ENCODE peak calls at places on chromosomes 2 and 18, in nine cellular contexts. Q, N, D, E, P, O, B, A and Y are unnamed samples.

GRCh38 chr2:29110916-29111315 is 4.3 kb upstream of the CLIP4 start:
- DNase-seq in B (no peak), N (no peak), A (no peak), P (no peak), Q (no peak), O (no peak), E (no peak), D (no peak), Y (no peak)

GRCh38 chr2:180358458-180358857 is 351.4 kb upstream of the CWC22 start:
- DNase-seq in Q (no peak), O (no peak), E (no peak), B (no peak), D (no peak), N (no peak), P (no peak), A (no peak), Y (no peak)

GRCh38 chr2:233810385-233810784 is 32.3 kb downstream of the MROH2A start:
- DNase-seq in Q (no peak), N (no peak), O (no peak), P (no peak), D (no peak), E (no peak), A (no peak), B (no peak), Y (no peak)

GRCh38 chr18:77151791-77152517 is 19.4 kb upstream of the MBP start:
- DNase-seq in Q (no peak), N (no peak), P (no peak), E (no peak), O (no peak), D (no peak), B (no peak), A (no peak), Y (no peak)

GRCh38 chr2:6368271-6368670 is 497.4 kb downstream of the CMPK2 start:
- DNase-seq in D (no peak), E (no peak), B (no peak), Q (no peak), O (peak; percentile 1), N (no peak), P (no peak), A (no peak), Y (no peak)

GRCh38 chr2:185522472-185522871 is 216.1 kb upstream of the FSIP2 start:
- DNase-seq in B (no peak), A (no peak), O (no peak), E (no peak), Q (no peak), P (no peak), N (no peak), D (no peak), Y (no peak)

GRCh38 chr18:57015036-57015805 is 131.7 kb upstream of the BOD1L2 start:
- DNase-seq in N (no peak), A (no peak), O (no peak), P (no peak), B (no peak), Q (no peak), E (no peak), D (no peak), Y (no peak)

GRCh38 chr2:20012282-20013060 is at the start of gene MATN3:
- DNase-seq in N (peak; percentile 37), P (no peak), A (no peak), E (peak; percentile 68), B (no peak), O (peak; percentile 51), Q (no peak), D (no peak), Y (peak; percentile 54)

GRCh38 chr2:111050701-111051376 is 69.9 kb upstream of the BCL2L11 start:
- DNase-seq in D (no peak), N (no peak), O (no peak), Q (no peak), B (no peak), A (no peak), P (no peak), E (no peak), Y (no peak)

GRCh38 chr2:71460595-71461303 is 7.4 kb downstream of the DYSF start:
- DNase-seq in E (peak; percentile 72), A (no peak), D (peak; percentile 20), O (peak; percentile 38), P (peak; percentile 40), N (no peak), Q (no peak), B (no peak), Y (peak; percentile 49)

GRCh38 chr2:207352978-207353377 is 176.8 kb upstream of the CREB1 start:
- DNase-seq in Q (no peak), D (no peak), A (no peak), O (no peak), N (no peak), E (no peak), P (peak; percentile 53), B (no peak), Y (no peak)

GRCh38 chr2:78845786-78846185 is 179.7 kb upstream of the REG3G start:
- DNase-seq in D (no peak), P (no peak), A (no peak), Q (no peak), E (no peak), O (no peak), B (no peak), N (no peak), Y (no peak)

GRCh38 chr2:25362049-25362563 is 20.4 kb upstream of the DNMT3A start:
- DNase-seq in A (peak; percentile 94), P (peak; percentile 96), Q (peak; percentile 86), B (peak; percentile 96), D (peak; percentile 89), E (peak; percentile 96), N (peak; percentile 100), O (peak; percentile 91), Y (peak; percentile 91)

GRCh38 chr2:239833728-239834109 is 191.4 kb downstream of the NDUFA10 start:
- DNase-seq in E (no peak), D (no peak), A (no peak), P (no peak), Q (no peak), B (no peak), N (no peak), O (no peak), Y (no peak)

GRCh38 chr2:105804266-105804665 is 59.6 kb downstream of the NCK2 start:
- DNase-seq in E (no peak), Q (no peak), N (no peak), O (no peak), D (no peak), A (no peak), P (no peak), B (no peak), Y (no peak)

GRCh38 chr2:19292007-19292406 is 66.4 kb downstream of the OSR1 start:
- DNase-seq in A (no peak), E (no peak), B (no peak), D (peak; percentile 6), P (no peak), N (no peak), O (no peak), Q (no peak), Y (peak; percentile 25)

GRCh38 chr2:20366672-20367116 is 16.1 kb upstream of the PUM2 start:
- DNase-seq in E (no peak), N (no peak), D (peak; percentile 17), P (no peak), O (no peak), B (no peak), Q (no peak), A (no peak), Y (no peak)

GRCh38 chr2:32976409-32977063 is 29.8 kb downstream of the LTBP1 start:
- DNase-seq in N (no peak), A (no peak), P (no peak), Q (no peak), O (no peak), D (no peak), B (no peak), E (no peak), Y (no peak)

GRCh38 chr18:55144226-55144625 is 185.0 kb upstream of the CCDC68 start:
- DNase-seq in P (no peak), O (no peak), A (no peak), E (no peak), N (no peak), B (no peak), Q (no peak), D (no peak), Y (no peak)

GRCh38 chr2:101012706-101013181 is 10.7 kb downstream of the RPL31 start:
- DNase-seq in E (peak; percentile 29), Q (no peak), O (peak; percentile 54), A (no peak), N (peak; percentile 54), P (peak; percentile 36), D (peak; percentile 57), B (peak; percentile 36), Y (no peak)

GRCh38 chr2:240431276-240431662 is 4.2 kb upstream of the GPC1 start:
- DNase-seq in E (no peak), B (no peak), D (no peak), Q (no peak), P (no peak), A (no peak), N (no peak), O (no peak), Y (peak; percentile 12)

GRCh38 chr2:203743441-203743932 is 37.0 kb downstream of the CD28 start:
- DNase-seq in N (no peak), Q (no peak), B (no peak), A (no peak), E (no peak), D (peak; percentile 97), P (no peak), O (peak; percentile 58), Y (no peak)

GRCh38 chr18:8942909-8943545 is 159.5 kb upstream of the NDUFV2 start:
- DNase-seq in N (no peak), Q (no peak), B (no peak), P (peak; percentile 34), D (no peak), O (no peak), A (no peak), E (no peak), Y (no peak)

GRCh38 chr2:170005702-170006101 is 172.2 kb upstream of the MYO3B start:
- DNase-seq in E (no peak), D (no peak), N (no peak), O (no peak), B (no peak), A (no peak), Q (no peak), P (peak; percentile 77), Y (no peak)

GRCh38 chr18:22943847-22944246 is 10.7 kb downstream of the RBBP8 start:
- DNase-seq in D (no peak), N (no peak), O (no peak), E (no peak), Q (no peak), A (no peak), P (no peak), B (no peak), Y (no peak)

GRCh38 chr2:98518106-98518505 is 73.4 kb downstream of the INPP4A start:
- DNase-seq in D (peak; percentile 33), O (no peak), P (peak; percentile 40), N (no peak), A (no peak), B (peak; percentile 48), Q (no peak), E (no peak), Y (no peak)

GRCh38 chr2:40823465-40823864 is 371.6 kb upstream of the SLC8A1 start:
- DNase-seq in A (no peak), E (no peak), N (no peak), D (no peak), Q (no peak), O (no peak), P (no peak), B (no peak), Y (no peak)

GRCh38 chr18:44602845-44603244 is 77.8 kb upstream of the SETBP1 start:
- DNase-seq in A (no peak), B (no peak), E (no peak), O (peak; percentile 88), Q (no peak), P (no peak), D (peak; percentile 39), N (no peak), Y (no peak)

GRCh38 chr2:240196716-240197438 is 56.4 kb upstream of the OTOS start:
- DNase-seq in O (no peak), B (no peak), E (no peak), A (no peak), N (no peak), P (no peak), D (no peak), Q (no peak), Y (no peak)

GRCh38 chr2:237734905-237735623 is 63.5 kb upstream of the RBM44 start:
- DNase-seq in N (no peak), D (no peak), O (no peak), Q (no peak), B (no peak), E (no peak), A (no peak), P (no peak), Y (no peak)

GRCh38 chr2:65658871-65659270 is 226.5 kb upstream of the SPRED2 start:
- DNase-seq in O (peak; percentile 82), D (no peak), E (peak; percentile 40), A (no peak), N (no peak), P (no peak), Q (no peak), B (no peak), Y (no peak)